ENCODE peak calls at places on chromosome 19, in nine cellular contexts. A is PC-3, S is BE2C, L is heart right ventricle, G is GM06990, C is AG04450, Y is SK-N-SH, V is astrocyte of the spinal cord, Z is ascending aorta. O is an unnamed sample.

GRCh38 chr19:10183926-10184325 is 10.8 kb downstream of the DNMT1 start:
- DNase-seq in A (no peak), S (no peak), L (no peak), G (no peak), C (no peak), Y (no peak), V (no peak), Z (no peak), O (no peak)

GRCh38 chr19:3471954-3472655 is 8.2 kb downstream of the SMIM24 start:
- DNase-seq in A (peak), S (peak), L (peak), G (no peak), C (no peak), Y (peak), V (no peak), Z (no peak), O (no peak)

GRCh38 chr19:17172624-17173345 is 42.4 kb upstream of the USE1 start:
- DNase-seq in A (no peak), S (no peak), L (no peak), G (no peak), C (no peak), Y (no peak), V (no peak), Z (no peak), O (no peak)

GRCh38 chr19:2574478-2574931 is 98.6 kb downstream of the GADD45B start:
- DNase-seq in A (no peak), S (no peak), L (no peak), G (no peak), C (no peak), Y (no peak), V (no peak), Z (peak), O (no peak)

GRCh38 chr19:46739290-46739771 is 6.5 kb upstream of the FKRP start:
- DNase-seq in A (no peak), S (no peak), L (peak), G (no peak), C (no peak), Y (no peak), V (no peak), Z (no peak), O (no peak)

GRCh38 chr19:54262470-54262869 is 5.4 kb upstream of the LILRB5 start:
- DNase-seq in A (no peak), S (no peak), L (no peak), G (no peak), C (no peak), Y (no peak), V (no peak), Z (no peak), O (no peak)

GRCh38 chr19:35521124-35521743 is 6.9 kb downstream of the SBSN start:
- DNase-seq in A (no peak), S (no peak), L (no peak), G (no peak), C (no peak), Y (no peak), V (no peak), Z (no peak), O (no peak)

GRCh38 chr19:15274477-15274876 is 42.2 kb upstream of the EPHX3 start:
- DNase-seq in A (no peak), S (no peak), L (no peak), G (no peak), C (no peak), Y (no peak), V (no peak), Z (no peak), O (no peak)

GRCh38 chr19:11014403-11014911 is 53.6 kb downstream of the SMARCA4 start:
- DNase-seq in A (no peak), S (no peak), L (no peak), G (no peak), C (no peak), Y (peak), V (no peak), Z (no peak), O (no peak)

GRCh38 chr19:2678043-2678671 is 24.3 kb downstream of the GNG7 start:
- DNase-seq in A (no peak), S (no peak), L (no peak), G (peak), C (no peak), Y (no peak), V (no peak), Z (no peak), O (no peak)

GRCh38 chr19:55206664-55207500 is 2.4 kb downstream of the PTPRH start:
- DNase-seq in A (peak), S (peak), L (peak), G (no peak), C (peak), Y (peak), V (peak), Z (peak), O (peak)

GRCh38 chr19:48964205-48965032 is 690 bp upstream of the FTL start:
- DNase-seq in A (no peak), S (no peak), L (no peak), G (no peak), C (no peak), Y (no peak), V (no peak), Z (no peak), O (peak)

GRCh38 chr19:11410682-11411081 is 8.4 kb downstream of the RGL3 start:
- DNase-seq in A (peak), S (no peak), L (no peak), G (no peak), C (no peak), Y (no peak), V (peak), Z (no peak), O (no peak)

GRCh38 chr19:12669272-12670158 is 2.9 kb downstream of the WDR83 start:
- DNase-seq in A (peak), S (peak), L (peak), G (peak), C (peak), Y (peak), V (peak), Z (peak), O (peak)

GRCh38 chr19:36638862-36639510 is 27.7 kb downstream of the ZNF461 start:
- DNase-seq in A (no peak), S (no peak), L (no peak), G (no peak), C (no peak), Y (no peak), V (peak), Z (no peak), O (peak)

GRCh38 chr19:4088975-4089374 is 22.3 kb upstream of the ZBTB7A start:
- DNase-seq in A (no peak), S (no peak), L (no peak), G (no peak), C (no peak), Y (no peak), V (no peak), Z (no peak), O (no peak)

GRCh38 chr19:36060430-36060829 is 5.7 kb downstream of the WDR62 start:
- DNase-seq in A (peak), S (peak), L (peak), G (no peak), C (peak), Y (peak), V (peak), Z (no peak), O (peak)

GRCh38 chr19:418761-419632 is 10.1 kb upstream of the C2CD4C start:
- DNase-seq in A (no peak), S (no peak), L (no peak), G (no peak), C (no peak), Y (no peak), V (no peak), Z (no peak), O (no peak)

GRCh38 chr19:10769533-10770491 is 51.9 kb downstream of the DNM2 start:
- DNase-seq in A (peak), S (peak), L (peak), G (no peak), C (no peak), Y (peak), V (no peak), Z (no peak), O (peak)

GRCh38 chr19:36401475-36401874 is 17.0 kb downstream of the ZFP82 start:
- DNase-seq in A (no peak), S (no peak), L (no peak), G (no peak), C (no peak), Y (no peak), V (no peak), Z (no peak), O (no peak)

GRCh38 chr19:46787331-46788100 is 878 bp downstream of the SLC1A5 start:
- DNase-seq in A (peak), S (peak), L (peak), G (peak), C (no peak), Y (peak), V (peak), Z (no peak), O (peak)

GRCh38 chr19:46975011-46975917 is 44.4 kb upstream of the NPAS1 start:
- DNase-seq in A (no peak), S (no peak), L (no peak), G (no peak), C (no peak), Y (no peak), V (no peak), Z (no peak), O (no peak)

GRCh38 chr19:384801-385169 is 24.2 kb downstream of the C2CD4C start:
- DNase-seq in A (no peak), S (no peak), L (no peak), G (peak), C (no peak), Y (no peak), V (no peak), Z (no peak), O (no peak)

GRCh38 chr19:11256189-11256588 is 6.1 kb downstream of the DOCK6 start:
- DNase-seq in A (no peak), S (no peak), L (peak), G (no peak), C (no peak), Y (peak), V (no peak), Z (no peak), O (no peak)

GRCh38 chr19:16157601-16158000 is 14.1 kb downstream of the HSH2D start:
- DNase-seq in A (no peak), S (no peak), L (no peak), G (no peak), C (no peak), Y (no peak), V (no peak), Z (no peak), O (no peak)

GRCh38 chr19:23779645-23780044 is 21.0 kb upstream of the ZNF681 start:
- DNase-seq in A (no peak), S (no peak), L (no peak), G (no peak), C (no peak), Y (no peak), V (no peak), Z (no peak), O (no peak)

GRCh38 chr19:11382898-11383705 is 1.0 kb downstream of the EPOR start:
- DNase-seq in A (peak), S (peak), L (peak), G (peak), C (no peak), Y (peak), V (no peak), Z (no peak), O (no peak)

GRCh38 chr19:19776206-19777008 is 43.5 kb upstream of the ZNF14 start:
- DNase-seq in A (peak), S (peak), L (peak), G (peak), C (peak), Y (peak), V (peak), Z (peak), O (peak)
- TF ChIP-seq CTCF in A (no peak), S (no peak), L (peak), G (no peak), C (no peak), Y (no peak), V (no peak), Z (no peak), O (no peak)

DNA sequence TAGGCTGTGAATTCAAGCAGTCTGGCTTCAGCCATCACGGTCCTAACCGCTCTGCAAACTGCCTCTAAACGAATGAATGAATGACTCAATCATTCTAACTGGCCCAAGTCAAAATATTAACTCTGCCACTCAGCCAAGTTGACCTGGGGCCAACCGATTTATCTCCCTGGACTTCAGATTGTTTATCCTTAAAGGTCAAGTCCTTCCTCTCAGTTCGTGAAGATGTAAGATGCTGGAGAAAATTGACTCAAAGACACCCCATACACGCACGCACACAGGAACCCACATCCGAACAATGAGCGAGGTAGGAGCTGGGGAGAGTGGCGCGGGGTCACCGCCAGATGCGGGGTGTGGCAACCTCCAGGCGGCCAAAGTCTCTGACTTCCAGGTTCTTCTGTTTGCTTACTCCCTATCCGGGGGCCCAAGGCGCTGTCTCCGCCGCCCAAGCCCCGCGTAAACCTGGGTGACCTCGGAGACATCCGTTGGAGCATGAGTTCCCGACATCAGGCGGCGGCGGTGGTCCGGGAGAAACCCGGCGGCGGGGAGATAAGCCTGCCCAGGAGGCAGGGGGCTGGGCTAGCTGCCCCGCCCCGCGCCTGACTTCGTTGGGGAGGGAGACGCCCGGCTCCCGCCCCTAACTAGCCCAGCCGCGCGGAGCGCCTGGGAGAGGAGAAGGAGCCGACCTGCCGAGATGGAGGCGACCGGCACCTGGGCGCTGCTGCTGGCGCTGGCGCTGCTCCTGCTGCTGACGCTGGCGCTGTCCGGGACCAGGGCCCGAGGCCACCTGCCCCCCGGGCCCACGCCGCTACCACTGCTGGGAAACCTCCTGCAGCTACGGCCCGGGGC is at the start of gene CYP2S1:
- DNase-seq in A (peak), S (no peak), L (no peak), G (no peak), C (no peak), Y (no peak), V (no peak), Z (no peak), O (no peak)
- H3K4me3 ChIP-seq in A (peak), S (no peak), L (peak), G (peak), C (peak), Y (peak), V (peak), Z (peak), O (no peak)

DNA sequence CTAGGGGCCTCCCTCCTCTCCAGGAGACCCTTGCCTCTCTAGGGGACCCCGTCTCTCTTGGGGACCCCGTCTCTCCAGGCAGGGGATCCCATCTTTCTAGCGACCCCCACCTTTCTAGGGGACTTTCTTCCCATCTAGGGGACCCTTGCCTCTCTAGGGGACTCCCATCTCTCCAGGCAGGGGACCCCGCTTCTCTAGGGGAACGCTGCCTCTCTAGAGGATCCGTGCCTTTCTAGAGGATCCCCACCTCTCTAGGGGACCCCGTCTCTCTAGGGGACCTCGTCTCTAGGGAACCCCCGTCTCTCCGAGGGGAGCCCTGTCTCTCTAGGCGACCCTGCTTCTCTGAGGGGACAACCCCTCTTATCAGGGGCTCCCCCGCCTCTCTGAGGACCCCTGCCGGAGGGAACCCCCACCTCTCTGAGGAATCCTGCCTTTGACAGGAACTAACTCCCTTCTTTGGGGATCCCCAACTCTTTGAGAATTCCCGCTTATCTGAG is 19.1 kb upstream of the GATAD2A start:
- DNase-seq in A (no peak), S (no peak), L (no peak), G (no peak), C (no peak), Y (no peak), V (no peak), Z (no peak), O (no peak)
- TF ChIP-seq CTCF in A (peak), S (peak), L (peak), G (peak), C (peak), Y (peak), V (peak), Z (no peak), O (no peak)

DNA sequence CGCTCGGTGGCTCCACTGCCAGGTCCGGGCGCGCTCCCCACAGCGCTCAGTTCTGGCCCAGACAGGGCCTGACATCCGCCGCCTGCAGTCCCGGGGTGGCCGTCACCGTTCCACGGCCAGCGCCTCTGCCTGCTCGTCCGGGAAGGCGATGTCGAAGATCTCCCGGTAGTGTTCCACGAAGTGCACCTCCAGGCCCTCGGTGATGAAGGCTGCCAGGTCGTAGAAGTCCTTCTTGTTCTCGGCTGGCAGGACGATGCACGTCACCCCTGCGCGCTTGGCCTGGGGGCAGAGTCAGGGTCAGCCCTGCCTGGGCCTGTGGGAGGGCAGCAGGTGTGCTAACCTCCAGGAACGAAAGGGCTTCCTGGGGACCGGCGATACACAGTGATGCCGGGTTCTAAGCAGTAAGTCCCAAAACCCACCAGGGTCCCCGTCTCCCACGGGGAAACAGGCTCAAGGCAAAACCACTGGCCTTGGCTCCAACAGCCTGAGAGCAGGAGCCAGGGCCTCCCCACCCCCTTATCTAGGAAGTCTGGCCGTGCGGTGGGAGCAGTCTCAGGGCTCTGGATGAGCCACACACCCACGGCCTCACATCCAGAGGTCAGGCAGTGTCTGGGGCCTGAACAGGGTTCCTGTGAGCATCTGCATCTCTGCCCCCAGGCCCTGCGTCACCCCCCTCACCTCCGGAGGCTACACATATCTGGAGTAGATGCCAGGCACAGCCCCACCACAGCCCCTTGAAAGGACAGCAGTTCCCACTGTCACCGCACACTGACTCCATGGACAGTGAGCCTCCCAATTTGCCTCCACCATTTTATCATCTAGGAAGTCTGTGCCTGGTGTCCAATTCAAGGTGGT is 2.1 kb downstream of the RPL36 start:
- DNase-seq in A (no peak), S (peak), L (peak), G (no peak), C (no peak), Y (peak), V (no peak), Z (no peak), O (peak)
- H3K4me3 ChIP-seq in A (peak), S (peak), L (peak), G (peak), C (peak), Y (peak), V (peak), Z (peak), O (peak)

GRCh38 chr19:41249707-41250423 is 14.3 kb upstream of the HNRNPUL1 start:
- DNase-seq in A (peak), S (no peak), L (no peak), G (no peak), C (no peak), Y (no peak), V (no peak), Z (no peak), O (no peak)

GRCh38 chr19:41244117-41244516 is 20.1 kb upstream of the HNRNPUL1 start:
- DNase-seq in A (no peak), S (no peak), L (no peak), G (no peak), C (no peak), Y (no peak), V (no peak), Z (no peak), O (no peak)

GRCh38 chr19:41245779-41246297 is 18.3 kb upstream of the HNRNPUL1 start:
- DNase-seq in A (no peak), S (no peak), L (no peak), G (no peak), C (no peak), Y (no peak), V (no peak), Z (no peak), O (no peak)

GRCh38 chr19:41253660-41254059 is 10.5 kb upstream of the HNRNPUL1 start:
- DNase-seq in A (no peak), S (no peak), L (no peak), G (no peak), C (no peak), Y (no peak), V (no peak), Z (no peak), O (no peak)

GRCh38 chr19:41248895-41249294 is 15.3 kb upstream of the HNRNPUL1 start:
- DNase-seq in A (no peak), S (no peak), L (no peak), G (no peak), C (no peak), Y (no peak), V (no peak), Z (no peak), O (no peak)
- TF ChIP-seq CTCF in A (no peak), S (no peak), L (no peak), G (no peak), C (peak), Y (no peak), V (no peak), Z (no peak), O (no peak)

GRCh38 chr19:9175326-9175725 is 3.5 kb upstream of the OR7D2 start:
- DNase-seq in A (no peak), S (no peak), L (no peak), G (no peak), C (no peak), Y (no peak), V (no peak), Z (no peak), O (no peak)
- H3K4me3 ChIP-seq in A (no peak), S (no peak), L (no peak), G (no peak), C (no peak), Y (no peak), V (no peak), Z (no peak), O (no peak)

O was measured in fibroblast of mammary gland.